ENCODE peak calls at places on chromosomes 5 and 9, in six cellular contexts. H is fibroblast of the aortic adventitia; C is AG09309; N is CD8-positive, alpha-beta T cell; D is MM.1S; E is astrocyte of the spinal cord. V is an unnamed sample.

GRCh38 chr5:132190161-132190817 is 37.4 kb downstream of the P4HA2 start:
- DNase-seq in H (peak; percentile 76), C (peak; percentile 52), N (no peak), D (peak; percentile 81), E (peak; percentile 79), V (no peak)

GRCh38 chr9:8329561-8330283 is 530.1 kb upstream of the DMAC1 start:
- DNase-seq in H (no peak), C (no peak), N (no peak), D (no peak), E (no peak), V (no peak)

GRCh38 chr5:179120421-179120861 is 60.3 kb downstream of the ZNF354C start:
- DNase-seq in H (no peak), C (no peak), N (no peak), D (no peak), E (no peak), V (peak; percentile 32)

GRCh38 chr9:113921366-113921765 is 45.3 kb downstream of the ZNF618 start:
- DNase-seq in H (no peak), C (no peak), N (no peak), D (no peak), E (no peak), V (no peak)

GRCh38 chr5:111954516-111955337 is 197.7 kb upstream of the NREP start:
- DNase-seq in H (peak; percentile 50), C (no peak), N (no peak), D (no peak), E (peak; percentile 69), V (no peak)

GRCh38 chr5:118999696-119000095 is 11.3 kb upstream of the DTWD2 start:
- DNase-seq in H (no peak), C (no peak), N (no peak), D (no peak), E (no peak), V (no peak)

GRCh38 chr9:37200572-37201005 is 80.2 kb downstream of the ZCCHC7 start:
- DNase-seq in H (peak; percentile 59), C (peak; percentile 17), N (no peak), D (no peak), E (peak; percentile 61), V (no peak)

GRCh38 chr5:17304282-17304681 is 86.9 kb downstream of the BASP1 start:
- DNase-seq in H (peak; percentile 56), C (no peak), N (no peak), D (no peak), E (no peak), V (no peak)

GRCh38 chr9:70791936-70792335 is 329.5 kb downstream of the TRPM3 start:
- DNase-seq in H (no peak), C (no peak), N (no peak), D (no peak), E (no peak), V (no peak)

GRCh38 chr9:16369427-16369826 is 501.0 kb downstream of the BNC2 start:
- DNase-seq in H (no peak), C (no peak), N (no peak), D (no peak), E (no peak), V (no peak)

GRCh38 chr5:44225231-44226160 is 163.7 kb downstream of the FGF10 start:
- DNase-seq in H (no peak), C (no peak), N (no peak), D (no peak), E (no peak), V (no peak)

GRCh38 chr9:72542917-72543316 is 21.5 kb downstream of the TMC1 start:
- DNase-seq in H (peak; percentile 67), C (no peak), N (no peak), D (no peak), E (no peak), V (no peak)

GRCh38 chr9:14433841-14434511 is 120.0 kb upstream of the NFIB start:
- DNase-seq in H (peak; percentile 89), C (no peak), N (no peak), D (no peak), E (peak; percentile 73), V (peak; percentile 37)

GRCh38 chr5:112655513-112655912 is 82.2 kb upstream of the APC start:
- DNase-seq in H (no peak), C (no peak), N (no peak), D (no peak), E (no peak), V (no peak)

GRCh38 chr5:103422756-103423155 is 139.8 kb downstream of the NUDT12 start:
- DNase-seq in H (no peak), C (no peak), N (no peak), D (no peak), E (no peak), V (no peak)

GRCh38 chr5:159018855-159019254 is 80.9 kb downstream of the EBF1 start:
- DNase-seq in H (no peak), C (no peak), N (no peak), D (no peak), E (no peak), V (no peak)

GRCh38 chr9:123135458-123135857 is 102.0 kb downstream of the GPR21 start:
- DNase-seq in H (no peak), C (no peak), N (no peak), D (peak; percentile 40), E (no peak), V (no peak)

GRCh38 chr5:37926732-37927131 is 86.9 kb upstream of the GDNF start:
- DNase-seq in H (peak; percentile 13), C (peak; percentile 4), N (no peak), D (no peak), E (no peak), V (no peak)

GRCh38 chr5:31049461-31049860 is 144.0 kb upstream of the CDH6 start:
- DNase-seq in H (no peak), C (no peak), N (no peak), D (no peak), E (no peak), V (no peak)

GRCh38 chr5:31048975-31049290 is 144.6 kb upstream of the CDH6 start:
- DNase-seq in H (peak; percentile 71), C (no peak), N (no peak), D (no peak), E (no peak), V (no peak)

GRCh38 chr5:31047007-31047406 is 146.5 kb upstream of the CDH6 start:
- DNase-seq in H (no peak), C (no peak), N (no peak), D (no peak), E (no peak), V (no peak)

GRCh38 chr5:31048282-31048974 is 145.1 kb upstream of the CDH6 start:
- DNase-seq in H (no peak), C (no peak), N (no peak), D (no peak), E (no peak), V (no peak)

DNA sequence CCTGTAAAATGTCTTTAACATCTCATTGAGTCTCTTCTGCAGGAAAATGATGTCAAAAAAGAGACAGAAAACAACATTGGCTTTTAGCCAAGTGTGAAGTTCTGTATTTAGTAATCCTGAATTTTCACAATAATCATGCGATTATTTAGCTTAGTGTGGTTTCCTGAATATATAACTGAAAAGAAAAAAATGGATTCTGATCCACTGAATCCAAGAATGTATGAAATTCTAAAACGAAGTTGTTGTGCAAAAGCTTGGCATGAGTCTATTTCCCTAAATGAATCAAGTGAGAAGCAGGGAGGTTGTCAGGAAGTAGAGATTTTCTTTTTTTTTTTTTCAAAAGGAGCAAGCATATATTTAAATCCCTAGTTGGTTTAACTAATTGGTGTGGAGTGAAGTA is 145.9 kb upstream of the CDH6 start:
- DNase-seq in H (peak; percentile 49), C (no peak), N (no peak), D (no peak), E (no peak), V (no peak)
- H3K4me3 ChIP-seq in H (no peak overlapping the region), C (no peak overlapping the region), N (no peak overlapping the region), D (no peak overlapping the region), E (no peak overlapping the region), V (no peak overlapping the region)

GRCh38 chr9:132945186-132946130 is 1.0 kb upstream of the TSC1 start:
- DNase-seq in H (no peak), C (no peak), N (no peak), D (no peak), E (no peak), V (no peak)

GRCh38 chr9:132939169-132939568 is 5.2 kb downstream of the TSC1 start:
- DNase-seq in H (no peak), C (no peak), N (no peak), D (no peak), E (no peak), V (no peak)

GRCh38 chr9:132944294-132945185 is at the start of gene TSC1:
- DNase-seq in H (peak; percentile 97), C (peak; percentile 87), N (peak; percentile 99), D (peak; percentile 92), E (peak; percentile 98), V (peak; percentile 91)

GRCh38 chr9:132943677-132944293 is 631 bp downstream of the TSC1 start:
- DNase-seq in H (peak; percentile 5), C (no peak), N (no peak), D (no peak), E (no peak), V (no peak)

DNA sequence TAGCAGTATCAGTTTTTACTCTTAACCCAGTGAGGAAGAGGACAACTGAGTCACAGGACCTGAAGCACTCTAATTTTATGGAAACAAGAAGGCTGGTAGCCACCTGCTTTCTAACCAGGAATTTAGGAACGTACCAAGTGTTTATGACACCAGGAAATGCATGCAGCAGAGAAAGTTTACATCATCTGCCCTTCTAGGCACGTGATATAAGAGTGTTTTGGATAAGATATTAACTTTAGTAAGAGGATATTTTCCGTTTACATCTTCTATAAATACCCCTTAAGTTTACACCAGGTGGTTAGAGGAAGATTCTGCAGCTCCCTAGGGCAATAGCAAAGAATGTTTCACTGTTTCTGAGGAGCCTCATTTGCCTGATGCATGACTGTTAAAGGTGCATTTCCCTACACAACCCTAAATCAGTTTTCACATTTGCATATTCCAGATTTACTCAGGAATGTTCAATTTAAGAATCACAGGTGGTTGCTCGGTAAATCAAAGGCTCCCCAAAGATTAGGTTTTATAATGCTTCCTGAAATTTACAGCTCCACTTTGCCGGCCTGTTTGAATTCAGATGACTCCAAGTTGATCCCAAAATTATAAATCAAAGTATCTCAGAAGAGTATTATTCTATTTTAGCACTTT is 1.8 kb downstream of the TSC1 start:
- DNase-seq in H (peak; percentile 12), C (no peak), N (no peak), D (no peak), E (no peak), V (no peak)
- H3K4me3 ChIP-seq in H (peak overlapping the region; percentile 16), C (no peak overlapping the region), N (no peak overlapping the region), D (peak overlapping the region; percentile 96), E (no peak overlapping the region), V (peak overlapping the region; percentile 100)

GRCh38 chr9:129494113-129494789 is 126.7 kb downstream of the C9orf50 start:
- DNase-seq in H (no peak), C (no peak), N (no peak), D (no peak), E (no peak), V (no peak)
- H3K4me3 ChIP-seq in H (no peak overlapping the region), C (no peak overlapping the region), N (no peak overlapping the region), D (no peak overlapping the region), E (no peak overlapping the region), V (no peak overlapping the region)

GRCh38 chr5:142798099-142798768 is 28.1 kb downstream of the ARHGAP26 start:
- DNase-seq in H (no peak), C (no peak), N (peak; percentile 15), D (no peak), E (no peak), V (no peak)

GRCh38 chr5:142795246-142795645 is 25.1 kb downstream of the ARHGAP26 start:
- DNase-seq in H (no peak), C (no peak), N (no peak), D (no peak), E (no peak), V (no peak)

GRCh38 chr5:142797420-142797819 is 27.2 kb downstream of the ARHGAP26 start:
- DNase-seq in H (no peak), C (no peak), N (no peak), D (peak; percentile 57), E (no peak), V (no peak)

GRCh38 chr5:142794527-142794926 is 24.4 kb downstream of the ARHGAP26 start:
- DNase-seq in H (no peak), C (no peak), N (no peak), D (no peak), E (no peak), V (no peak)

GRCh38 chr5:142796492-142797109 is 26.4 kb downstream of the ARHGAP26 start:
- DNase-seq in H (no peak), C (no peak), N (no peak), D (no peak), E (no peak), V (no peak)
- H3K4me3 ChIP-seq in H (no peak overlapping the region), C (no peak overlapping the region), N (no peak overlapping the region), D (no peak overlapping the region), E (no peak overlapping the region), V (no peak overlapping the region)